ENCODE peak calls at places on chromosomes 5 and 9, in nine cellular contexts. Q is lower leg skin, T is AG09319, H is heart left ventricle, Z is astrocyte of the spinal cord, G is glutamatergic neuron, E is body of pancreas, S is dorsolateral prefrontal cortex, N is astrocyte. K is an unnamed sample.

GRCh38 chr5:68419637-68420452 is 204.3 kb downstream of the PIK3R1 start:
- DNase-seq in Q (no peak), T (no peak), H (no peak), Z (peak), G (peak), E (no peak), S (no peak), N (no peak), K (no peak)

GRCh38 chr9:6194934-6195333 is 20.7 kb upstream of the IL33 start:
- DNase-seq in Q (no peak), T (no peak), H (no peak), Z (no peak), G (no peak), E (no peak), S (no peak), N (no peak), K (no peak)

GRCh38 chr5:72818866-72819534 is 2.5 kb downstream of the TNPO1 start:
- DNase-seq in Q (peak), T (no peak), H (peak), Z (peak), G (peak), E (peak), S (peak), N (no peak), K (peak)

GRCh38 chr5:127833999-127834953 is 131.1 kb downstream of the CCDC192 start:
- DNase-seq in Q (no peak), T (peak), H (no peak), Z (no peak), G (no peak), E (no peak), S (no peak), N (peak), K (no peak)

GRCh38 chr9:73079326-73079725 is 72.3 kb upstream of the ANXA1 start:
- DNase-seq in Q (no peak), T (no peak), H (no peak), Z (no peak), G (no peak), E (no peak), S (no peak), N (no peak), K (no peak)

GRCh38 chr9:129720181-129720864 is 32.5 kb downstream of the PTGES start:
- DNase-seq in Q (no peak), T (no peak), H (no peak), Z (no peak), G (peak), E (no peak), S (no peak), N (no peak), K (peak)

GRCh38 chr9:4829956-4830355 is 37.2 kb downstream of the RCL1 start:
- DNase-seq in Q (no peak), T (no peak), H (no peak), Z (peak), G (no peak), E (no peak), S (no peak), N (peak), K (no peak)

GRCh38 chr5:180137401-180138213 is 66.0 kb upstream of the RNF130 start:
- DNase-seq in Q (peak), T (no peak), H (no peak), Z (no peak), G (peak), E (no peak), S (no peak), N (no peak), K (no peak)

DNA sequence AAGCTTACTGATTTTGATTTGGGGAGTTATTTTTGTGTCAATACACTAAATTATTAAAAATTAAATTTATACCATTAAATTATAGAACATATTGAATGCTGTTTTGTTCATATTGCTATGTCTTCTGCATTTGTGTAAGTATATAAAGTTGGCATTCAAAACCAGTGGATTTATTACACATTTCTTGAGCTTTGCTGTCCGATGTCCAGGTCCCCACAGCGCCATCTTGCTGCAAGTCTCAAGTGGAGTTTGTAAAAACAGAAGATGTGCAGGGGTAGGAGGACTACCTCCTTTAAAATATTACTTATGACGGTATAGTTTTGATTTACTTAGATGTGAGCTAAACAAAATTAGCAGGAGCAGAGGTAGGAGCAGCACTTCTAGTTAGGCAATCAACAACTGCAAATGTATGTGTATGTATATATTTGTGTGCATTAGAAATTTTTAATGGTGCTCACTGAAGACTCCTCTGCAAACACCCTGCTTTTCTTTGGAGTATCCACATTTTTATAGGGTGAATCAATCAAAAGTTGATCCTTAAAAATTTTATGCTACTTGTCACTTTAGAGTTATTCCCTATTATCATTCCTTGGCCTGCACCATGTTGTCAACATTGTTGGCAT is 37.4 kb downstream of the CPEB4 start:
- DNase-seq in Q (no peak), T (peak), H (peak), Z (peak), G (peak), E (peak), S (peak), N (no peak), K (peak)
- TF ChIP-seq CTCF in Q (no peak), T (peak), H (peak), Z (peak), G (peak), E (peak), S (peak), N (peak), K (peak)

GRCh38 chr9:137721899-137722298 is 103.1 kb downstream of the EHMT1 start:
- DNase-seq in Q (no peak), T (no peak), H (no peak), Z (no peak), G (no peak), E (no peak), S (no peak), N (no peak), K (no peak)
- TF ChIP-seq CTCF in Q (no peak), T (no peak), H (no peak), Z (no peak), G (no peak), E (no peak), S (no peak), N (peak), K (no peak)

DNA sequence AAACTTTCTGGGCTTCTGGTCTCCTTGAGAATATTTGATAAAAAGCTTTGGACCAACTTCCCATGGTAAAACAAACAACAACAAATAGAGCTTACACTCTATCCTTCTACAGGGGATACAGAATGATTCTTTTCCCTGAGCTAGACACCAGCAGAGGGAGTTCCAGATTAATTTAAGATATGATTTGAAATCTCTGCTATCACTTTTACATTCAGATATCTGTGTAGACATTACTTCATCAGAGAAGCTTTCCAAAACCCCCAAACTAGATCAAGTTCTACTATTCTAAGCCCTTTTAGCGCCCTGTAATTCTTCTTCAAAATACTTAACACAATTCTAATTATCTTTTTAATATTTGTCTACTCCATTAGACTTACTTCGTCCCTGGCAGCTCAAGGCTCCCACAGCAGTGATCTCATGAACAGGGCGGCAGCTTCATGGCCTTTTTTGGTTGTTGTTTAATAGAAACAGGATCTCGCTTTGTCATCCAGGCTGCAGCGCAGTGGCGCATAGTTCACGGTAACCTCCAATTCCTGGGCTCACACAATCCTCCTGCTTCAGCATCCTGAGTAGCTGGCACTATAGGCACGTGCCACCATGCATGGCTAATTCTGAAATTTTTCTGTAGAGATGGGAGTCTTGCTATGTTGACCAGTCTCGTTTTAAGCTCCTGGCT is 938 bp upstream of the GALNT12 start:
- DNase-seq in Q (peak), T (no peak), H (no peak), Z (no peak), G (no peak), E (no peak), S (no peak), N (no peak), K (no peak)
- TF ChIP-seq CTCF in Q (no peak), T (peak), H (no peak), Z (peak), G (no peak), E (peak), S (peak), N (peak), K (no peak)

GRCh38 chr9:126701820-126702500 is 88.2 kb downstream of the LMX1B start:
- DNase-seq in Q (peak), T (no peak), H (no peak), Z (no peak), G (no peak), E (no peak), S (no peak), N (no peak), K (peak)

GRCh38 chr9:126700903-126701819 is 87.4 kb downstream of the LMX1B start:
- DNase-seq in Q (no peak), T (no peak), H (no peak), Z (no peak), G (no peak), E (no peak), S (no peak), N (no peak), K (peak)

GRCh38 chr9:126704157-126704941 is 90.6 kb downstream of the LMX1B start:
- DNase-seq in Q (peak), T (no peak), H (peak), Z (peak), G (no peak), E (no peak), S (peak), N (peak), K (peak)

GRCh38 chr9:126703330-126704156 is 89.8 kb downstream of the LMX1B start:
- DNase-seq in Q (peak), T (no peak), H (peak), Z (no peak), G (no peak), E (no peak), S (no peak), N (no peak), K (peak)

DNA sequence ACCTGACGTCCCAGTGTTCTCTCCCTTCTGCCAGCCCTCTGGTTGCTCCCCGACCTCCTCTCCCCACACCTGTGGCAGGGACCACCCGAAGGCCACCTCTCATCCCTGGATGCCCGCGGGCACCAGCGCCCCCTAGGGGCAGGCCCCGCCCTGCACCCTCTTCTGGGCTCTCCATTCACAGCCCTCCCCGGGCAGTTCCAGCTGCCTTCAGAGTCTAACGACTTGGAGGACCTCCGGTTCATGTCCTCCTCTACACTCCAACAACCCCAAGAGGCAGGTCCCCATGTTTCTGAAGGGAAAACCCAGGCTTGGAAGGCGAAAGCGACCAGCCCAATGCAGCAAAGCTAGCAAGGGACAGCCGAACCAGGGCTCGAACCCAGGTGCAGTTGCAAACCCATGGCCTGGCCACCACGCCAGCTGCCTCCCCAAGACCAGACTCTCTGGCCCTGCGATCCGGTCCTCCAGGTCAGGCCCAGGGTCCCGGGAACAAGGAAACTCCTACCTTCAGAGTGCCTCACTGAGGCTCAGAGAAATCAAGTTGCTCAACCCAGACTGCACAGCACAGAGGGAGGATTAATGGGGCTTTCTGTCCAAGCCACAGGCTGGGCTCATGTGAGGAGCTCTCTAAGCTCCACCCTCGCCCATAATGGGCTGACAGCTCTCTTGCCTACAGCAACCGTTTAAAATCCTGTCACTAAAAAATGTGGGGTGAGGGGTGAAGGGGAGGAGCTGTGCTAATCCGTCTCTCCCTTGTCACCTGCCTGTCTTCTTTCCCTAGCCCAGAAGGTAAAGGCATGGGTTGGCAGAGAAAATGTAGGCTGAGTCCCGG is 89.0 kb downstream of the LMX1B start:
- DNase-seq in Q (peak), T (no peak), H (no peak), Z (no peak), G (peak), E (no peak), S (no peak), N (no peak), K (peak)
- TF ChIP-seq CTCF in Q (no peak), T (peak), H (peak), Z (peak), G (peak), E (peak), S (peak), N (peak), K (peak)

GRCh38 chr9:15423328-15423985 is 781 bp downstream of the SNAPC3 start:
- DNase-seq in Q (no peak), T (no peak), H (no peak), Z (peak), G (no peak), E (no peak), S (no peak), N (no peak), K (no peak)
- TF ChIP-seq CTCF in Q (no peak), T (peak), H (no peak), Z (peak), G (no peak), E (peak), S (no peak), N (peak), K (no peak)

GRCh38 chr5:103973669-103974068 is 411.1 kb upstream of the NUDT12 start:
- DNase-seq in Q (no peak), T (no peak), H (no peak), Z (no peak), G (no peak), E (no peak), S (no peak), N (no peak), K (no peak)
- TF ChIP-seq CTCF in Q (no peak), T (no peak), H (no peak), Z (peak), G (peak), E (no peak), S (no peak), N (no peak), K (peak)

GRCh38 chr9:136798708-136799078 is 2.6 kb downstream of the CCDC183 start:
- DNase-seq in Q (no peak), T (no peak), H (peak), Z (no peak), G (no peak), E (no peak), S (no peak), N (no peak), K (no peak)

GRCh38 chr9:136802321-136802720 is 5.4 kb upstream of the RABL6 start:
- DNase-seq in Q (no peak), T (no peak), H (no peak), Z (no peak), G (no peak), E (no peak), S (no peak), N (no peak), K (no peak)

GRCh38 chr9:136799079-136799853 is 3.1 kb downstream of the CCDC183 start:
- DNase-seq in Q (no peak), T (no peak), H (no peak), Z (no peak), G (no peak), E (peak), S (no peak), N (no peak), K (no peak)

GRCh38 chr9:136796238-136796774 is at the start of gene CCDC183:
- DNase-seq in Q (no peak), T (no peak), H (no peak), Z (no peak), G (no peak), E (no peak), S (no peak), N (no peak), K (no peak)

GRCh38 chr9:136799854-136800657 is 3.9 kb downstream of the CCDC183 start:
- DNase-seq in Q (peak), T (no peak), H (peak), Z (peak), G (peak), E (peak), S (peak), N (no peak), K (peak)
- TF ChIP-seq CTCF in Q (no peak), T (no peak), H (no peak), Z (no peak), G (no peak), E (no peak), S (no peak), N (no peak), K (no peak)